ENCODE peak calls at places on chromosome 17, in eight cellular contexts. One of them, this sample, is unnamed.
A peak's percentile ranks its signal among the peaks of the same experiment; 100 is the strongest.

GRCh38 chr17:50818266-50818665 is 17.1 kb upstream of the WFIKKN2 start:
- DNase-seq in body of pancreas: no peak
- DNase-seq in right atrium auricular region: no peak
- DNase-seq in AG10803: no peak
- DNase-seq in transverse colon: no peak
- DNase-seq in HFF-Myc: no peak
- DNase-seq in A549: no peak
- DNase-seq in epithelial cell of esophagus: no peak
- DNase-seq in this sample: no peak

GRCh38 chr17:72123964-72124791 is 3.4 kb downstream of the SOX9 start:
- DNase-seq in body of pancreas: peak; percentile 26
- DNase-seq in right atrium auricular region: no peak
- DNase-seq in AG10803: no peak
- DNase-seq in transverse colon: peak; percentile 18
- DNase-seq in HFF-Myc: no peak
- DNase-seq in A549: no peak
- DNase-seq in epithelial cell of esophagus: peak; percentile 24
- DNase-seq in this sample: no peak

GRCh38 chr17:27635275-27635823 is 4.4 kb downstream of the LGALS9 start:
- DNase-seq in body of pancreas: no peak
- DNase-seq in right atrium auricular region: no peak
- DNase-seq in AG10803: no peak
- DNase-seq in transverse colon: peak; percentile 57
- DNase-seq in HFF-Myc: no peak
- DNase-seq in A549: no peak
- DNase-seq in epithelial cell of esophagus: no peak
- DNase-seq in this sample: no peak

GRCh38 chr17:77909236-77909635 is 49.3 kb upstream of the TNRC6C start:
- DNase-seq in body of pancreas: no peak
- DNase-seq in right atrium auricular region: no peak
- DNase-seq in AG10803: no peak
- DNase-seq in transverse colon: no peak
- DNase-seq in HFF-Myc: no peak
- DNase-seq in A549: no peak
- DNase-seq in epithelial cell of esophagus: no peak
- DNase-seq in this sample: no peak

GRCh38 chr17:14245002-14245401 is 8.3 kb upstream of the CDRT15 start:
- DNase-seq in body of pancreas: no peak
- DNase-seq in right atrium auricular region: no peak
- DNase-seq in AG10803: no peak
- DNase-seq in transverse colon: no peak
- DNase-seq in HFF-Myc: no peak
- DNase-seq in A549: no peak
- DNase-seq in epithelial cell of esophagus: no peak
- DNase-seq in this sample: no peak

GRCh38 chr17:69525920-69526841 is 111.7 kb downstream of the MAP2K6 start:
- DNase-seq in body of pancreas: peak; percentile 53
- DNase-seq in right atrium auricular region: peak; percentile 64
- DNase-seq in AG10803: peak; percentile 68
- DNase-seq in transverse colon: peak; percentile 36
- DNase-seq in HFF-Myc: peak; percentile 54
- DNase-seq in A549: peak; percentile 45
- DNase-seq in epithelial cell of esophagus: peak; percentile 72
- DNase-seq in this sample: no peak

GRCh38 chr17:38919316-38920078 is 5.9 kb upstream of the LASP1NB start:
- DNase-seq in body of pancreas: no peak
- DNase-seq in right atrium auricular region: peak; percentile 53
- DNase-seq in AG10803: no peak
- DNase-seq in transverse colon: no peak
- DNase-seq in HFF-Myc: no peak
- DNase-seq in A549: no peak
- DNase-seq in epithelial cell of esophagus: no peak
- DNase-seq in this sample: no peak

GRCh38 chr17:19867654-19868395 is at the start of gene ULK2:
- DNase-seq in body of pancreas: peak; percentile 62
- DNase-seq in right atrium auricular region: no peak
- DNase-seq in AG10803: peak; percentile 86
- DNase-seq in transverse colon: peak; percentile 56
- DNase-seq in HFF-Myc: no peak
- DNase-seq in A549: peak; percentile 52
- DNase-seq in epithelial cell of esophagus: peak; percentile 75
- DNase-seq in this sample: peak; percentile 27

GRCh38 chr17:65173284-65173793 is 36.2 kb downstream of the RGS9 start:
- DNase-seq in body of pancreas: no peak
- DNase-seq in right atrium auricular region: no peak
- DNase-seq in AG10803: peak; percentile 29
- DNase-seq in transverse colon: peak; percentile 46
- DNase-seq in HFF-Myc: peak; percentile 55
- DNase-seq in A549: peak; percentile 39
- DNase-seq in epithelial cell of esophagus: peak; percentile 51
- DNase-seq in this sample: no peak

GRCh38 chr17:20174588-20175265 is 165.6 kb downstream of the SPECC1 start:
- DNase-seq in body of pancreas: no peak
- DNase-seq in right atrium auricular region: no peak
- DNase-seq in AG10803: peak; percentile 41
- DNase-seq in transverse colon: no peak
- DNase-seq in HFF-Myc: no peak
- DNase-seq in A549: no peak
- DNase-seq in epithelial cell of esophagus: peak; percentile 35
- DNase-seq in this sample: no peak

GRCh38 chr17:20133552-20133951 is 124.4 kb downstream of the SPECC1 start:
- DNase-seq in body of pancreas: no peak
- DNase-seq in right atrium auricular region: no peak
- DNase-seq in AG10803: no peak
- DNase-seq in transverse colon: no peak
- DNase-seq in HFF-Myc: no peak
- DNase-seq in A549: no peak
- DNase-seq in epithelial cell of esophagus: no peak
- DNase-seq in this sample: no peak

GRCh38 chr17:17435323-17435722 is 41.5 kb upstream of the MED9 start:
- DNase-seq in body of pancreas: no peak
- DNase-seq in right atrium auricular region: no peak
- DNase-seq in AG10803: peak; percentile 62
- DNase-seq in transverse colon: no peak
- DNase-seq in HFF-Myc: peak; percentile 72
- DNase-seq in A549: peak; percentile 35
- DNase-seq in epithelial cell of esophagus: peak; percentile 10
- DNase-seq in this sample: peak; percentile 75

GRCh38 chr17:57856792-57857620 is 7.2 kb upstream of the MRPS23 start:
- DNase-seq in body of pancreas: no peak
- DNase-seq in right atrium auricular region: no peak
- DNase-seq in AG10803: no peak
- DNase-seq in transverse colon: no peak
- DNase-seq in HFF-Myc: no peak
- DNase-seq in A549: no peak
- DNase-seq in epithelial cell of esophagus: no peak
- DNase-seq in this sample: no peak

GRCh38 chr17:57852955-57853328 is 3.1 kb upstream of the MRPS23 start:
- DNase-seq in body of pancreas: no peak
- DNase-seq in right atrium auricular region: no peak
- DNase-seq in AG10803: no peak
- DNase-seq in transverse colon: no peak
- DNase-seq in HFF-Myc: no peak
- DNase-seq in A549: no peak
- DNase-seq in epithelial cell of esophagus: no peak
- DNase-seq in this sample: no peak

GRCh38 chr17:57852041-57852954 is 2.5 kb upstream of the MRPS23 start:
- DNase-seq in body of pancreas: no peak
- DNase-seq in right atrium auricular region: no peak
- DNase-seq in AG10803: no peak
- DNase-seq in transverse colon: no peak
- DNase-seq in HFF-Myc: no peak
- DNase-seq in A549: no peak
- DNase-seq in epithelial cell of esophagus: no peak
- DNase-seq in this sample: no peak

GRCh38 chr17:57853695-57854094 is 3.9 kb upstream of the MRPS23 start:
- DNase-seq in body of pancreas: peak; percentile 78
- DNase-seq in right atrium auricular region: no peak
- DNase-seq in AG10803: no peak
- DNase-seq in transverse colon: peak; percentile 42
- DNase-seq in HFF-Myc: no peak
- DNase-seq in A549: no peak
- DNase-seq in epithelial cell of esophagus: no peak
- DNase-seq in this sample: no peak

GRCh38 chr17:57855391-57856035 is 5.7 kb upstream of the MRPS23 start:
- DNase-seq in body of pancreas: no peak
- DNase-seq in right atrium auricular region: no peak
- DNase-seq in AG10803: no peak
- DNase-seq in transverse colon: no peak
- DNase-seq in HFF-Myc: no peak
- DNase-seq in A549: no peak
- DNase-seq in epithelial cell of esophagus: no peak
- DNase-seq in this sample: no peak
- TF ChIP-seq CTCF in body of pancreas: no peak
- TF ChIP-seq CTCF in right atrium auricular region: no peak
- TF ChIP-seq CTCF in AG10803: no peak
- TF ChIP-seq CTCF in transverse colon: no peak
- TF ChIP-seq CTCF in HFF-Myc: no peak
- TF ChIP-seq CTCF in A549: no peak
- TF ChIP-seq CTCF in epithelial cell of esophagus: no peak
- TF ChIP-seq CTCF in this sample: no peak

GRCh38 chr17:80981062-80981902 is 10.4 kb upstream of the CHMP6 start:
- DNase-seq in body of pancreas: no peak
- DNase-seq in right atrium auricular region: no peak
- DNase-seq in AG10803: no peak
- DNase-seq in transverse colon: no peak
- DNase-seq in HFF-Myc: no peak
- DNase-seq in A549: no peak
- DNase-seq in epithelial cell of esophagus: no peak
- DNase-seq in this sample: no peak
- H3K4me3 ChIP-seq in body of pancreas: no peak overlapping the region
- H3K4me3 ChIP-seq in right atrium auricular region: no peak overlapping the region
- H3K4me3 ChIP-seq in AG10803: peak overlapping the region; percentile 20
- H3K4me3 ChIP-seq in transverse colon: no peak overlapping the region
- H3K4me3 ChIP-seq in HFF-Myc: no peak overlapping the region
- H3K4me3 ChIP-seq in A549: peak overlapping the region; percentile 41
- H3K4me3 ChIP-seq in epithelial cell of esophagus: no peak overlapping the region
- H3K4me3 ChIP-seq in this sample: no peak overlapping the region

GRCh38 chr17:33523577-33523981 is 230.5 kb upstream of the ASIC2 start:
- DNase-seq in body of pancreas: no peak
- DNase-seq in right atrium auricular region: no peak
- DNase-seq in AG10803: peak; percentile 29
- DNase-seq in transverse colon: peak; percentile 10
- DNase-seq in HFF-Myc: no peak
- DNase-seq in A549: no peak
- DNase-seq in epithelial cell of esophagus: no peak
- DNase-seq in this sample: no peak

GRCh38 chr17:33520404-33521032 is 227.4 kb upstream of the ASIC2 start:
- DNase-seq in body of pancreas: peak; percentile 47
- DNase-seq in right atrium auricular region: no peak
- DNase-seq in AG10803: peak; percentile 3
- DNase-seq in transverse colon: peak; percentile 17
- DNase-seq in HFF-Myc: peak; percentile 0
- DNase-seq in A549: peak; percentile 61
- DNase-seq in epithelial cell of esophagus: peak; percentile 2
- DNase-seq in this sample: no peak

GRCh38 chr17:33521784-33522183 is 228.7 kb upstream of the ASIC2 start:
- DNase-seq in body of pancreas: no peak
- DNase-seq in right atrium auricular region: no peak
- DNase-seq in AG10803: no peak
- DNase-seq in transverse colon: no peak
- DNase-seq in HFF-Myc: no peak
- DNase-seq in A549: peak; percentile 40
- DNase-seq in epithelial cell of esophagus: no peak
- DNase-seq in this sample: no peak

GRCh38 chr17:33519692-33520091 is 226.6 kb upstream of the ASIC2 start:
- DNase-seq in body of pancreas: no peak
- DNase-seq in right atrium auricular region: no peak
- DNase-seq in AG10803: no peak
- DNase-seq in transverse colon: no peak
- DNase-seq in HFF-Myc: no peak
- DNase-seq in A549: no peak
- DNase-seq in epithelial cell of esophagus: no peak
- DNase-seq in this sample: no peak

GRCh38 chr17:33522623-33523022 is 229.5 kb upstream of the ASIC2 start:
- DNase-seq in body of pancreas: no peak
- DNase-seq in right atrium auricular region: no peak
- DNase-seq in AG10803: no peak
- DNase-seq in transverse colon: no peak
- DNase-seq in HFF-Myc: no peak
- DNase-seq in A549: no peak
- DNase-seq in epithelial cell of esophagus: no peak
- DNase-seq in this sample: no peak
- TF ChIP-seq CTCF in body of pancreas: no peak
- TF ChIP-seq CTCF in right atrium auricular region: no peak
- TF ChIP-seq CTCF in AG10803: no peak
- TF ChIP-seq CTCF in transverse colon: no peak
- TF ChIP-seq CTCF in HFF-Myc: no peak
- TF ChIP-seq CTCF in A549: no peak
- TF ChIP-seq CTCF in epithelial cell of esophagus: no peak
- TF ChIP-seq CTCF in this sample: no peak

GRCh38 chr17:8472663-8473062 is 37.0 kb downstream of the NDEL1 start:
- DNase-seq in body of pancreas: no peak
- DNase-seq in right atrium auricular region: no peak
- DNase-seq in AG10803: no peak
- DNase-seq in transverse colon: no peak
- DNase-seq in HFF-Myc: no peak
- DNase-seq in A549: no peak
- DNase-seq in epithelial cell of esophagus: no peak
- DNase-seq in this sample: no peak
- H3K4me3 ChIP-seq in body of pancreas: no peak overlapping the region
- H3K4me3 ChIP-seq in right atrium auricular region: no peak overlapping the region
- H3K4me3 ChIP-seq in AG10803: no peak overlapping the region
- H3K4me3 ChIP-seq in transverse colon: no peak overlapping the region
- H3K4me3 ChIP-seq in HFF-Myc: no peak overlapping the region
- H3K4me3 ChIP-seq in A549: no peak overlapping the region
- H3K4me3 ChIP-seq in epithelial cell of esophagus: no peak overlapping the region
- H3K4me3 ChIP-seq in this sample: no peak overlapping the region

GRCh38 chr17:5591966-5592365 is 7.7 kb upstream of the NLRP1 start:
- DNase-seq in body of pancreas: no peak
- DNase-seq in right atrium auricular region: no peak
- DNase-seq in AG10803: no peak
- DNase-seq in transverse colon: no peak
- DNase-seq in HFF-Myc: no peak
- DNase-seq in A549: no peak
- DNase-seq in epithelial cell of esophagus: no peak
- DNase-seq in this sample: no peak

GRCh38 chr17:5592382-5592781 is 8.1 kb upstream of the NLRP1 start:
- DNase-seq in body of pancreas: no peak
- DNase-seq in right atrium auricular region: no peak
- DNase-seq in AG10803: peak; percentile 52
- DNase-seq in transverse colon: no peak
- DNase-seq in HFF-Myc: peak; percentile 16
- DNase-seq in A549: peak; percentile 49
- DNase-seq in epithelial cell of esophagus: peak; percentile 61
- DNase-seq in this sample: no peak

GRCh38 chr17:5595831-5596230 is 11.5 kb upstream of the NLRP1 start:
- DNase-seq in body of pancreas: no peak
- DNase-seq in right atrium auricular region: no peak
- DNase-seq in AG10803: no peak
- DNase-seq in transverse colon: no peak
- DNase-seq in HFF-Myc: no peak
- DNase-seq in A549: no peak
- DNase-seq in epithelial cell of esophagus: no peak
- DNase-seq in this sample: no peak
- TF ChIP-seq CTCF in body of pancreas: no peak
- TF ChIP-seq CTCF in right atrium auricular region: no peak
- TF ChIP-seq CTCF in AG10803: no peak
- TF ChIP-seq CTCF in transverse colon: no peak
- TF ChIP-seq CTCF in HFF-Myc: no peak
- TF ChIP-seq CTCF in A549: no peak
- TF ChIP-seq CTCF in epithelial cell of esophagus: no peak
- TF ChIP-seq CTCF in this sample: no peak

GRCh38 chr17:56596741-56597494 is 3.4 kb downstream of the NOG start:
- DNase-seq in body of pancreas: no peak
- DNase-seq in right atrium auricular region: no peak
- DNase-seq in AG10803: no peak
- DNase-seq in transverse colon: no peak
- DNase-seq in HFF-Myc: no peak
- DNase-seq in A549: no peak
- DNase-seq in epithelial cell of esophagus: no peak
- DNase-seq in this sample: no peak
- H3K4me3 ChIP-seq in body of pancreas: no peak overlapping the region
- H3K4me3 ChIP-seq in right atrium auricular region: peak overlapping the region; percentile 28
- H3K4me3 ChIP-seq in AG10803: peak overlapping the region; percentile 71
- H3K4me3 ChIP-seq in transverse colon: no peak overlapping the region
- H3K4me3 ChIP-seq in HFF-Myc: peak overlapping the region; percentile 69
- H3K4me3 ChIP-seq in A549: peak overlapping the region; percentile 37
- H3K4me3 ChIP-seq in epithelial cell of esophagus: no peak overlapping the region
- H3K4me3 ChIP-seq in this sample: peak overlapping the region; percentile 20

This sample was measured in AG09309.